ENCODE peak calls at places on chromosomes 11 and 22, in six cellular contexts. One of them, this sample, is unnamed.

GRCh38 chr11:105986554-105986953 is 35.5 kb downstream of the MSANTD4 start:
- DNase-seq in thoracic aorta: no peak
- DNase-seq in upper lobe of right lung: no peak
- DNase-seq in PC-9: no peak
- DNase-seq in heart right ventricle: no peak
- DNase-seq in GM23338: no peak
- DNase-seq in this sample: no peak

GRCh38 chr11:63811522-63811921 is 1.7 kb upstream of the SPINDOC start:
- DNase-seq in thoracic aorta: no peak
- DNase-seq in upper lobe of right lung: no peak
- DNase-seq in PC-9: no peak
- DNase-seq in heart right ventricle: no peak
- DNase-seq in GM23338: no peak
- DNase-seq in this sample: no peak

GRCh38 chr11:46666516-46666915 is 33.9 kb downstream of the ARHGAP1 start:
- DNase-seq in thoracic aorta: no peak
- DNase-seq in upper lobe of right lung: no peak
- DNase-seq in PC-9: no peak
- DNase-seq in heart right ventricle: peak; percentile 35
- DNase-seq in GM23338: no peak
- DNase-seq in this sample: no peak

GRCh38 chr11:126100681-126101080 is 38.0 kb upstream of the CDON start:
- DNase-seq in thoracic aorta: no peak
- DNase-seq in upper lobe of right lung: no peak
- DNase-seq in PC-9: no peak
- DNase-seq in heart right ventricle: no peak
- DNase-seq in GM23338: no peak
- DNase-seq in this sample: no peak

GRCh38 chr22:39290724-39291161 is 28.7 kb downstream of the RPL3 start:
- DNase-seq in thoracic aorta: no peak
- DNase-seq in upper lobe of right lung: no peak
- DNase-seq in PC-9: peak; percentile 95
- DNase-seq in heart right ventricle: peak; percentile 81
- DNase-seq in GM23338: no peak
- DNase-seq in this sample: peak; percentile 86

GRCh38 chr11:44484211-44484610 is 81.3 kb upstream of the CD82 start:
- DNase-seq in thoracic aorta: no peak
- DNase-seq in upper lobe of right lung: no peak
- DNase-seq in PC-9: peak; percentile 4
- DNase-seq in heart right ventricle: no peak
- DNase-seq in GM23338: peak; percentile 62
- DNase-seq in this sample: no peak

GRCh38 chr22:23071163-23072034 is 1.1 kb downstream of the GNAZ start:
- DNase-seq in thoracic aorta: no peak
- DNase-seq in upper lobe of right lung: peak; percentile 58
- DNase-seq in PC-9: no peak
- DNase-seq in heart right ventricle: peak; percentile 8
- DNase-seq in GM23338: no peak
- DNase-seq in this sample: no peak

GRCh38 chr11:28836285-28837081 is 728.3 kb downstream of the METTL15 start:
- DNase-seq in thoracic aorta: no peak
- DNase-seq in upper lobe of right lung: no peak
- DNase-seq in PC-9: peak; percentile 61
- DNase-seq in heart right ventricle: no peak
- DNase-seq in GM23338: no peak
- DNase-seq in this sample: peak; percentile 85

GRCh38 chr22:40224702-40225101 is 47.0 kb downstream of the TNRC6B start:
- DNase-seq in thoracic aorta: no peak
- DNase-seq in upper lobe of right lung: no peak
- DNase-seq in PC-9: no peak
- DNase-seq in heart right ventricle: no peak
- DNase-seq in GM23338: no peak
- DNase-seq in this sample: no peak

GRCh38 chr11:16148301-16148787 is 208.0 kb downstream of the SOX6 start:
- DNase-seq in thoracic aorta: no peak
- DNase-seq in upper lobe of right lung: no peak
- DNase-seq in PC-9: no peak
- DNase-seq in heart right ventricle: no peak
- DNase-seq in GM23338: no peak
- DNase-seq in this sample: no peak

GRCh38 chr11:74650498-74650897 is 58.1 kb downstream of the POLD3 start:
- DNase-seq in thoracic aorta: no peak
- DNase-seq in upper lobe of right lung: no peak
- DNase-seq in PC-9: no peak
- DNase-seq in heart right ventricle: no peak
- DNase-seq in GM23338: no peak
- DNase-seq in this sample: no peak

GRCh38 chr11:13834463-13834862 is 128.1 kb upstream of the SPON1 start:
- DNase-seq in thoracic aorta: no peak
- DNase-seq in upper lobe of right lung: no peak
- DNase-seq in PC-9: no peak
- DNase-seq in heart right ventricle: no peak
- DNase-seq in GM23338: peak; percentile 80
- DNase-seq in this sample: no peak

GRCh38 chr22:39173787-39174497 is 21.5 kb upstream of the CBX7 start:
- DNase-seq in thoracic aorta: no peak
- DNase-seq in upper lobe of right lung: no peak
- DNase-seq in PC-9: no peak
- DNase-seq in heart right ventricle: no peak
- DNase-seq in GM23338: no peak
- DNase-seq in this sample: no peak

GRCh38 chr11:117750916-117751773 is 45.9 kb downstream of the DSCAML1 start:
- DNase-seq in thoracic aorta: no peak
- DNase-seq in upper lobe of right lung: no peak
- DNase-seq in PC-9: no peak
- DNase-seq in heart right ventricle: no peak
- DNase-seq in GM23338: no peak
- DNase-seq in this sample: no peak

GRCh38 chr22:43002198-43002577 is 12.8 kb downstream of the PACSIN2 start:
- DNase-seq in thoracic aorta: no peak
- DNase-seq in upper lobe of right lung: no peak
- DNase-seq in PC-9: no peak
- DNase-seq in heart right ventricle: no peak
- DNase-seq in GM23338: peak; percentile 36
- DNase-seq in this sample: no peak

GRCh38 chr11:62324738-62325556 is 12.3 kb upstream of the ASRGL1 start:
- DNase-seq in thoracic aorta: no peak
- DNase-seq in upper lobe of right lung: peak; percentile 81
- DNase-seq in PC-9: peak; percentile 52
- DNase-seq in heart right ventricle: peak; percentile 52
- DNase-seq in GM23338: peak; percentile 85
- DNase-seq in this sample: no peak

GRCh38 chr11:130431806-130432205 is 3.4 kb upstream of the ADAMTS8 start:
- DNase-seq in thoracic aorta: no peak
- DNase-seq in upper lobe of right lung: no peak
- DNase-seq in PC-9: no peak
- DNase-seq in heart right ventricle: no peak
- DNase-seq in GM23338: no peak
- DNase-seq in this sample: no peak

GRCh38 chr11:101835465-101836063 is 79.2 kb upstream of the CEP126 start:
- DNase-seq in thoracic aorta: no peak
- DNase-seq in upper lobe of right lung: no peak
- DNase-seq in PC-9: no peak
- DNase-seq in heart right ventricle: no peak
- DNase-seq in GM23338: no peak
- DNase-seq in this sample: no peak

GRCh38 chr11:16895306-16895705 is 118.9 kb downstream of the PLEKHA7 start:
- DNase-seq in thoracic aorta: no peak
- DNase-seq in upper lobe of right lung: no peak
- DNase-seq in PC-9: no peak
- DNase-seq in heart right ventricle: no peak
- DNase-seq in GM23338: no peak
- DNase-seq in this sample: peak; percentile 93

GRCh38 chr22:27883656-27884350 is 35.3 kb downstream of the PITPNB start:
- DNase-seq in thoracic aorta: no peak
- DNase-seq in upper lobe of right lung: no peak
- DNase-seq in PC-9: no peak
- DNase-seq in heart right ventricle: no peak
- DNase-seq in GM23338: no peak
- DNase-seq in this sample: no peak

GRCh38 chr22:36277482-36278291 is 24.8 kb downstream of the APOL1 start:
- DNase-seq in thoracic aorta: no peak
- DNase-seq in upper lobe of right lung: peak; percentile 77
- DNase-seq in PC-9: peak; percentile 59
- DNase-seq in heart right ventricle: peak; percentile 65
- DNase-seq in GM23338: peak; percentile 87
- DNase-seq in this sample: no peak

GRCh38 chr22:24876700-24877099 is 69.8 kb downstream of the LHFPL7 start:
- DNase-seq in thoracic aorta: no peak
- DNase-seq in upper lobe of right lung: no peak
- DNase-seq in PC-9: no peak
- DNase-seq in heart right ventricle: no peak
- DNase-seq in GM23338: no peak
- DNase-seq in this sample: no peak

GRCh38 chr11:63918576-63919171 is 1.7 kb upstream of the RCOR2 start:
- DNase-seq in thoracic aorta: no peak
- DNase-seq in upper lobe of right lung: no peak
- DNase-seq in PC-9: peak; percentile 40
- DNase-seq in heart right ventricle: no peak
- DNase-seq in GM23338: peak; percentile 82
- DNase-seq in this sample: no peak

GRCh38 chr11:65366340-65366773 is 11.8 kb downstream of the TIGD3 start:
- DNase-seq in thoracic aorta: no peak
- DNase-seq in upper lobe of right lung: no peak
- DNase-seq in PC-9: peak; percentile 55
- DNase-seq in heart right ventricle: no peak
- DNase-seq in GM23338: peak; percentile 91
- DNase-seq in this sample: no peak

GRCh38 chr22:37431366-37431765 is 4.1 kb upstream of the ELFN2 start:
- DNase-seq in thoracic aorta: no peak
- DNase-seq in upper lobe of right lung: no peak
- DNase-seq in PC-9: peak; percentile 41
- DNase-seq in heart right ventricle: no peak
- DNase-seq in GM23338: no peak
- DNase-seq in this sample: no peak

GRCh38 chr11:83895516-83895915 is 609.3 kb upstream of the CCDC90B start:
- DNase-seq in thoracic aorta: no peak
- DNase-seq in upper lobe of right lung: no peak
- DNase-seq in PC-9: no peak
- DNase-seq in heart right ventricle: no peak
- DNase-seq in GM23338: peak; percentile 19
- DNase-seq in this sample: no peak

GRCh38 chr11:37442576-37442975 is 844.5 kb upstream of the RAG2 start:
- DNase-seq in thoracic aorta: no peak
- DNase-seq in upper lobe of right lung: no peak
- DNase-seq in PC-9: no peak
- DNase-seq in heart right ventricle: no peak
- DNase-seq in GM23338: no peak
- DNase-seq in this sample: no peak
- TF ChIP-seq CTCF in thoracic aorta: no peak
- TF ChIP-seq CTCF in upper lobe of right lung: no peak
- TF ChIP-seq CTCF in PC-9: no peak
- TF ChIP-seq CTCF in heart right ventricle: no peak
- TF ChIP-seq CTCF in GM23338: no peak
- TF ChIP-seq CTCF in this sample: no peak

DNA sequence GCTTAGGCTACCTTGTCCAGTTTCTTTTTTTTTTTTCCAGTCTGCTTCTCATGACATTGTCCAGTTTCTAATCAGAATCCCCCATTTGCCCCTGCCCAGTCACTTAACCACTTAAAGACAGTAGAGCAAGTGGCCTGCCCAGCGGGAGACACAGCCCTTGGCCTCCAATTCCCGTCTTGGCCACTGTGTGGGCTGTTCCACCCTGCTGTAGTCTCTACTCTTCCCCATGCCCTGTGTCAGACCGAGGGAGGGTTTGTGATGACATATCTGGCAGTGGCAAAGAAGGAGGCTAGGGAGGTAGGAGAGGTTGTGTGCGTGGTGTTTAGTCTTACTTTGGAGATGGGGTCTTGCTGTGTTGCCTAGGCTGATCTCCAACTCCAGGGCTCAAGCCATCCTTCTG is 11.5 kb downstream of the PPFIA1 start:
- DNase-seq in thoracic aorta: no peak
- DNase-seq in upper lobe of right lung: no peak
- DNase-seq in PC-9: no peak
- DNase-seq in heart right ventricle: no peak
- DNase-seq in GM23338: no peak
- DNase-seq in this sample: no peak
- H3K36me3 ChIP-seq in thoracic aorta: peaks cover 17% of the 10 kb centered on the region
- H3K36me3 ChIP-seq in upper lobe of right lung: peaks cover 59% of the 10 kb centered on the region
- H3K36me3 ChIP-seq in PC-9: peaks cover 57% of the 10 kb centered on the region
- H3K36me3 ChIP-seq in heart right ventricle: peaks cover 57% of the 10 kb centered on the region
- H3K36me3 ChIP-seq in GM23338: peaks cover 26% of the 10 kb centered on the region
- H3K36me3 ChIP-seq in this sample: peaks cover 2% of the 10 kb centered on the region

GRCh38 chr11:34492806-34493414 is 20.7 kb downstream of the ELF5 start:
- DNase-seq in thoracic aorta: no peak
- DNase-seq in upper lobe of right lung: no peak
- DNase-seq in PC-9: peak; percentile 62
- DNase-seq in heart right ventricle: no peak
- DNase-seq in GM23338: peak; percentile 87
- DNase-seq in this sample: peak; percentile 23
- TF ChIP-seq CTCF in thoracic aorta: peak; percentile 51
- TF ChIP-seq CTCF in upper lobe of right lung: peak; percentile 74
- TF ChIP-seq CTCF in PC-9: peak; percentile 91
- TF ChIP-seq CTCF in heart right ventricle: peak; percentile 76
- TF ChIP-seq CTCF in GM23338: peak; percentile 93
- TF ChIP-seq CTCF in this sample: peak; percentile 66

DNA sequence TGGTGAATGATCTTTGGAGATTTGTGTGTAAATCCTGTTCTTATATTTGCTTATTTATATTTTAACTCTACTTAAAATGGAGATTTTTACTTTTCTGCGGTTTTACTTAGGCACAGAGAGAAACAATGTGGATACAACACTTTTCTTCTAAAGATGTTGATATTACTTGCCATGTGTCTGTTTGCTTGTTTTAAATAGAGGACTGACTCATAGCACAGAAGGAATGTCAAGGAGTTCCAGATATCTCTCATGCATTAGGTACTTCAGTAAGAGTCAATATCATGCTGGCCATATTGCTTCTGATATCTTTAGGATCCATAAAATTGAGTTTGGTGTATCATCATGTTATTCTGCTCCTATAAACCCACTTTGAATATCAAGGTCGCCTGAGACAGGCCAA is 395.0 kb downstream of the OPCML start:
- DNase-seq in thoracic aorta: no peak
- DNase-seq in upper lobe of right lung: no peak
- DNase-seq in PC-9: no peak
- DNase-seq in heart right ventricle: no peak
- DNase-seq in GM23338: no peak
- DNase-seq in this sample: no peak
- H3K36me3 ChIP-seq in thoracic aorta: no peaks in the 10 kb centered on the region
- H3K36me3 ChIP-seq in upper lobe of right lung: no peaks in the 10 kb centered on the region
- H3K36me3 ChIP-seq in PC-9: no peaks in the 10 kb centered on the region
- H3K36me3 ChIP-seq in heart right ventricle: no peaks in the 10 kb centered on the region
- H3K36me3 ChIP-seq in GM23338: no peaks in the 10 kb centered on the region
- H3K36me3 ChIP-seq in this sample: no peaks in the 10 kb centered on the region

GRCh38 chr11:60482361-60482760 is 10.2 kb upstream of the MS4A12 start:
- DNase-seq in thoracic aorta: no peak
- DNase-seq in upper lobe of right lung: no peak
- DNase-seq in PC-9: no peak
- DNase-seq in heart right ventricle: no peak
- DNase-seq in GM23338: no peak
- DNase-seq in this sample: no peak

GRCh38 chr11:60477035-60477445 is 15.5 kb upstream of the MS4A12 start:
- DNase-seq in thoracic aorta: no peak
- DNase-seq in upper lobe of right lung: no peak
- DNase-seq in PC-9: no peak
- DNase-seq in heart right ventricle: no peak
- DNase-seq in GM23338: no peak
- DNase-seq in this sample: no peak
- TF ChIP-seq CTCF in thoracic aorta: no peak
- TF ChIP-seq CTCF in upper lobe of right lung: no peak
- TF ChIP-seq CTCF in PC-9: no peak
- TF ChIP-seq CTCF in heart right ventricle: no peak
- TF ChIP-seq CTCF in GM23338: no peak
- TF ChIP-seq CTCF in this sample: no peak